ENCODE peak calls at places on chromosome 4, in four cellular contexts. M, D, W and E are unnamed samples.

GRCh38 chr4:40594261-40595178 is 35.1 kb downstream of the RBM47 start:
- DNase-seq in W (no peak), M (no peak), D (no peak), E (no peak)

GRCh38 chr4:38210396-38211114 is 250.4 kb downstream of the PTTG2 start:
- DNase-seq in D (no peak), M (no peak), W (no peak), E (no peak)

GRCh38 chr4:83010111-83010521 is 507 bp downstream of the LIN54 start:
- DNase-seq in D (no peak), W (peak; percentile 48), M (no peak), E (no peak)

GRCh38 chr4:52057196-52057595 is 6.1 kb downstream of the SPATA18 start:
- DNase-seq in W (no peak), M (no peak), D (no peak), E (no peak)

GRCh38 chr4:121811122-121811521 is 10.0 kb downstream of the EXOSC9 start:
- DNase-seq in M (no peak), D (no peak), W (no peak), E (no peak)

GRCh38 chr4:137576437-137576836 is 44.1 kb upstream of the PCDH18 start:
- DNase-seq in M (no peak), W (no peak), D (no peak), E (no peak)

GRCh38 chr4:38109896-38110295 is 149.7 kb downstream of the PTTG2 start:
- DNase-seq in W (no peak), D (no peak), M (no peak), E (peak; percentile 73)

GRCh38 chr4:101074326-101074725 is 273.0 kb downstream of the PPP3CA start:
- DNase-seq in W (no peak), D (no peak), M (no peak), E (no peak)

GRCh38 chr4:63361628-63362027 is 1047.6 kb downstream of the TECRL start:
- DNase-seq in W (no peak), M (no peak), D (no peak), E (no peak)

GRCh38 chr4:81085291-81085690 is 54.8 kb downstream of the BMP3 start:
- DNase-seq in M (no peak), D (no peak), W (no peak), E (no peak)

GRCh38 chr4:37770016-37770415 is 56.5 kb upstream of the PGM2 start:
- DNase-seq in D (no peak), M (no peak), W (no peak), E (no peak)

GRCh38 chr4:177229331-177229730 is 80.3 kb upstream of the NEIL3 start:
- DNase-seq in D (no peak), M (no peak), W (peak; percentile 22), E (no peak)

GRCh38 chr4:650951-651883 is 22.9 kb downstream of the ATP5ME start:
- DNase-seq in W (no peak), D (no peak), M (no peak), E (no peak)

GRCh38 chr4:16687845-16688244 is 210.6 kb downstream of the LDB2 start:
- DNase-seq in W (no peak), M (no peak), D (no peak), E (no peak)

GRCh38 chr4:98778206-98778605 is 119.8 kb upstream of the TSPAN5 start:
- DNase-seq in M (no peak), D (no peak), W (no peak), E (peak; percentile 87)

GRCh38 chr4:141180991-141181760 is 39.5 kb upstream of the ZNF330 start:
- DNase-seq in D (no peak), W (no peak), M (no peak), E (no peak)

GRCh38 chr4:101337688-101338087 is 9.6 kb downstream of the PPP3CA start:
- DNase-seq in W (no peak), M (no peak), D (no peak), E (no peak)

GRCh38 chr4:150722908-150723362 is 141.0 kb downstream of the MAB21L2 start:
- DNase-seq in D (no peak), W (no peak), M (no peak), E (no peak)

GRCh38 chr4:128924951-128925350 is 115.5 kb downstream of the JADE1 start:
- DNase-seq in M (no peak), D (no peak), W (no peak), E (no peak)

GRCh38 chr4:4787421-4787820 is 72.0 kb upstream of the MSX1 start:
- DNase-seq in W (no peak), M (no peak), D (no peak), E (no peak)

GRCh38 chr4:155608231-155608885 is 58.3 kb upstream of the GUCY1A1 start:
- DNase-seq in M (no peak), D (no peak), W (no peak), E (no peak)

GRCh38 chr4:38174811-38175210 is 214.6 kb downstream of the PTTG2 start:
- DNase-seq in W (no peak), M (no peak), D (no peak), E (no peak)

GRCh38 chr4:108620933-108621905 is 843 bp downstream of the RPL34 start:
- DNase-seq in D (no peak), W (no peak), M (no peak), E (no peak)

GRCh38 chr4:13483142-13484044 is 747 bp downstream of the RAB28 start:
- DNase-seq in M (no peak), W (peak; percentile 60), D (no peak), E (peak; percentile 13)

GRCh38 chr4:98143001-98143899 is at the start of gene STPG2:
- DNase-seq in M (peak; percentile 93), W (peak; percentile 61), D (peak; percentile 51), E (peak; percentile 79)

GRCh38 chr4:62644372-62644771 is 1444.2 kb downstream of the ADGRL3 start:
- DNase-seq in W (peak; percentile 4), M (no peak), D (no peak), E (peak; percentile 15)

GRCh38 chr4:27148211-27148895 is 287.7 kb downstream of the STIM2 start:
- DNase-seq in M (no peak), W (no peak), D (no peak), E (no peak)

GRCh38 chr4:142846729-142847606 is 867 bp upstream of the INPP4B start:
- DNase-seq in W (peak; percentile 6), D (no peak), M (peak; percentile 70), E (peak; percentile 10)

GRCh38 chr4:136524039-136524438 is 1008.3 kb downstream of the PCDH18 start:
- DNase-seq in D (no peak), W (no peak), M (no peak), E (no peak)

GRCh38 chr4:86818845-86819244 is 30.3 kb downstream of the SLC10A6 start:
- DNase-seq in W (peak; percentile 6), M (no peak), D (no peak), E (peak; percentile 28)
- H3K4me2 ChIP-seq in W (no peak overlapping the region), M (no peak overlapping the region), D (no peak overlapping the region), E (no peak overlapping the region)

GRCh38 chr4:187849556-187850245 is 145.9 kb upstream of the ZFP42 start:
- DNase-seq in M (no peak), D (no peak), W (no peak), E (no peak)
- TF ChIP-seq CBX5 in M (no peak), D (no peak), W (no peak), E (no peak)

DNA sequence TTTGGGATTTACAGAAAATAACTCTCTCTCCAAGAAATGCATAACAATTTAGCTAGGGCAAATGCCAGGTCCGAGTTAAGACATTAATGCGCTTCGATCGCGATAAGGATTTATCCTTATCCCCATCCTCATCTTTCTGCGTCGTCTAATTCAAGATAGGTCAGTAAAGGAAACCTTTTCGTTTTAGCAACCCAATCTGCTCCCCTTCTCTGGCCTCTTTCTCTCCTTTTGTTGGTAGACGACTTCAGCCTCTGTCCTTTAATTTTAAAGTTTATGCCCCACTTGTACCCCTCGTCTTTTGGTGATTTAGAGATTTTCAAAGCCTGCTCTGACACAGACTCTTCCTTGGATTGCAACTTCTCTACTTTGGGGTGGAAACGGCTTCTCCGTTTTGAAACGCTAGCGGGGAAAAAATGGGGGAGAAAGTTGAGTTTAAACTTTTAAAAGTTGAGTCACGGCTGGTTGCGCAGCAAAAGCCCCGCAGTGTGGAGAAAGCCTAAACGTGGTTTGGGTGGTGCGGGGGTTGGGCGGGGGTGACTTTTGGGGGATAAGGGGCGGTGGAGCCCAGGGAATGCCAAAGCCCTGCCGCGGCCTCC is 533 bp upstream of the FGF2 start:
- DNase-seq in D (no peak), W (no peak), M (no peak), E (no peak)
- H3K4me2 ChIP-seq in D (no peak overlapping the region), W (peak overlapping the region; percentile 45), M (peak overlapping the region; percentile 79), E (no peak overlapping the region)

GRCh38 chr4:53507058-53507457 is 84.2 kb downstream of the LNX1 start:
- DNase-seq in M (no peak), W (no peak), D (no peak), E (no peak)

GRCh38 chr4:53510316-53510715 is 81.0 kb downstream of the LNX1 start:
- DNase-seq in M (no peak), W (no peak), D (no peak), E (no peak)

GRCh38 chr4:53507671-53508286 is 83.5 kb downstream of the LNX1 start:
- DNase-seq in W (peak; percentile 38), M (no peak), D (no peak), E (peak; percentile 30)

GRCh38 chr4:53505947-53506346 is 85.3 kb downstream of the LNX1 start:
- DNase-seq in M (no peak), W (peak; percentile 9), D (no peak), E (no peak)

GRCh38 chr4:53508446-53508845 is 82.8 kb downstream of the LNX1 start:
- DNase-seq in W (peak; percentile 9), M (no peak), D (no peak), E (peak; percentile 48)
- TF ChIP-seq CBX5 in W (no peak), M (no peak), D (no peak), E (no peak)